ENCODE peak calls at places on chromosomes 3 and 15, in six cellular contexts. One of them, this sample, is unnamed.

GRCh38 chr3:173092038-173092437 is 49.0 kb downstream of the SPATA16 start:
- DNase-seq in foreskin fibroblast: no peak
- DNase-seq in AG10803: no peak
- DNase-seq in left ventricle myocardium inferior: no peak
- DNase-seq in anterior cingulate cortex: no peak
- DNase-seq in psoas muscle: no peak
- DNase-seq in this sample: no peak

GRCh38 chr3:140942221-140943104 is 827 bp downstream of the SLC25A36 start:
- DNase-seq in AG10803: peak; percentile 54
- DNase-seq in psoas muscle: peak; percentile 60
- DNase-seq in foreskin fibroblast: peak; percentile 45
- DNase-seq in left ventricle myocardium inferior: peak; percentile 61
- DNase-seq in anterior cingulate cortex: peak; percentile 12
- DNase-seq in this sample: peak; percentile 85

GRCh38 chr15:37777006-37777405 is 157.4 kb upstream of the TMCO5A start:
- DNase-seq in AG10803: no peak
- DNase-seq in psoas muscle: no peak
- DNase-seq in left ventricle myocardium inferior: no peak
- DNase-seq in foreskin fibroblast: no peak
- DNase-seq in anterior cingulate cortex: no peak
- DNase-seq in this sample: no peak

GRCh38 chr3:32733631-32734229 is 48.7 kb downstream of the CNOT10 start:
- DNase-seq in foreskin fibroblast: peak; percentile 14
- DNase-seq in AG10803: peak; percentile 42
- DNase-seq in left ventricle myocardium inferior: no peak
- DNase-seq in anterior cingulate cortex: no peak
- DNase-seq in psoas muscle: no peak
- DNase-seq in this sample: peak; percentile 68

GRCh38 chr3:13093687-13094086 is 20.5 kb upstream of the IQSEC1 start:
- DNase-seq in anterior cingulate cortex: no peak
- DNase-seq in psoas muscle: no peak
- DNase-seq in AG10803: no peak
- DNase-seq in left ventricle myocardium inferior: no peak
- DNase-seq in foreskin fibroblast: no peak
- DNase-seq in this sample: no peak

GRCh38 chr15:33013827-33014445 is 180.6 kb downstream of the FMN1 start:
- DNase-seq in left ventricle myocardium inferior: no peak
- DNase-seq in psoas muscle: no peak
- DNase-seq in anterior cingulate cortex: no peak
- DNase-seq in foreskin fibroblast: peak; percentile 63
- DNase-seq in AG10803: peak; percentile 60
- DNase-seq in this sample: peak; percentile 55

GRCh38 chr3:71512000-71512399 is 71.5 kb downstream of the FOXP1 start:
- DNase-seq in foreskin fibroblast: no peak
- DNase-seq in anterior cingulate cortex: no peak
- DNase-seq in AG10803: no peak
- DNase-seq in left ventricle myocardium inferior: no peak
- DNase-seq in psoas muscle: no peak
- DNase-seq in this sample: no peak

GRCh38 chr3:72746412-72747411 is 101.5 kb downstream of the SHQ1 start:
- DNase-seq in foreskin fibroblast: no peak
- DNase-seq in left ventricle myocardium inferior: no peak
- DNase-seq in psoas muscle: no peak
- DNase-seq in AG10803: peak; percentile 5
- DNase-seq in anterior cingulate cortex: no peak
- DNase-seq in this sample: peak; percentile 30

GRCh38 chr3:146953523-146954125 is 348.5 kb upstream of the PLSCR5 start:
- DNase-seq in anterior cingulate cortex: no peak
- DNase-seq in psoas muscle: no peak
- DNase-seq in foreskin fibroblast: no peak
- DNase-seq in left ventricle myocardium inferior: no peak
- DNase-seq in AG10803: peak; percentile 40
- DNase-seq in this sample: peak; percentile 41

GRCh38 chr3:71072288-71072687 is 511.2 kb downstream of the FOXP1 start:
- DNase-seq in AG10803: no peak
- DNase-seq in left ventricle myocardium inferior: no peak
- DNase-seq in psoas muscle: no peak
- DNase-seq in foreskin fibroblast: no peak
- DNase-seq in anterior cingulate cortex: no peak
- DNase-seq in this sample: no peak

GRCh38 chr15:98529205-98530145 is 118.9 kb upstream of the IGF1R start:
- DNase-seq in anterior cingulate cortex: no peak
- DNase-seq in psoas muscle: no peak
- DNase-seq in left ventricle myocardium inferior: no peak
- DNase-seq in foreskin fibroblast: no peak
- DNase-seq in AG10803: no peak
- DNase-seq in this sample: no peak

GRCh38 chr3:127004641-127005397 is 21.9 kb downstream of the PLXNA1 start:
- DNase-seq in left ventricle myocardium inferior: no peak
- DNase-seq in psoas muscle: no peak
- DNase-seq in AG10803: no peak
- DNase-seq in anterior cingulate cortex: no peak
- DNase-seq in foreskin fibroblast: no peak
- DNase-seq in this sample: no peak

GRCh38 chr15:100934735-100935134 is 15.6 kb downstream of the LRRK1 start:
- DNase-seq in left ventricle myocardium inferior: no peak
- DNase-seq in AG10803: no peak
- DNase-seq in psoas muscle: no peak
- DNase-seq in anterior cingulate cortex: no peak
- DNase-seq in foreskin fibroblast: no peak
- DNase-seq in this sample: no peak

GRCh38 chr15:63189955-63190691 is 717 bp downstream of the RAB8B start:
- DNase-seq in foreskin fibroblast: no peak
- DNase-seq in left ventricle myocardium inferior: no peak
- DNase-seq in anterior cingulate cortex: no peak
- DNase-seq in psoas muscle: no peak
- DNase-seq in AG10803: no peak
- DNase-seq in this sample: peak; percentile 41

GRCh38 chr3:143239026-143239425 is 119.5 kb downstream of the CHST2 start:
- DNase-seq in psoas muscle: no peak
- DNase-seq in left ventricle myocardium inferior: no peak
- DNase-seq in foreskin fibroblast: peak; percentile 40
- DNase-seq in AG10803: peak; percentile 77
- DNase-seq in anterior cingulate cortex: no peak
- DNase-seq in this sample: peak; percentile 40

GRCh38 chr15:81400640-81401236 is 26.7 kb upstream of the TMC3 start:
- DNase-seq in foreskin fibroblast: peak; percentile 32
- DNase-seq in AG10803: peak; percentile 58
- DNase-seq in anterior cingulate cortex: no peak
- DNase-seq in psoas muscle: no peak
- DNase-seq in left ventricle myocardium inferior: no peak
- DNase-seq in this sample: peak; percentile 77

GRCh38 chr15:76840830-76841460 is 64.2 kb downstream of the SCAPER start:
- DNase-seq in foreskin fibroblast: peak; percentile 33
- DNase-seq in left ventricle myocardium inferior: no peak
- DNase-seq in psoas muscle: no peak
- DNase-seq in anterior cingulate cortex: no peak
- DNase-seq in AG10803: peak; percentile 56
- DNase-seq in this sample: peak; percentile 71

This sample was measured in adipocyte.